ENCODE peak calls at places on chromosomes 12 and 14, in four cellular contexts. P is GM23338, Z is tibial nerve, I is astrocyte of the cerebellum. N is an unnamed sample.

GRCh38 chr12:9039397-9039977 is 50.1 kb downstream of the KLRG1 start:
- DNase-seq in P (peak; percentile 79), I (peak; percentile 11), Z (peak; percentile 42), N (no peak)

GRCh38 chr12:49367381-49368239 is at the start of gene SPATS2:
- DNase-seq in Z (peak; percentile 86), I (no peak), P (peak; percentile 97), N (peak; percentile 99)

GRCh38 chr12:101925935-101926334 is 48.6 kb downstream of the DRAM1 start:
- DNase-seq in Z (no peak), P (no peak), I (no peak), N (no peak)

GRCh38 chr14:63100597-63100996 is 55.3 kb upstream of the KCNH5 start:
- DNase-seq in I (no peak), P (no peak), Z (no peak), N (no peak)

GRCh38 chr12:98385636-98386035 is 129.8 kb upstream of the TMPO start:
- DNase-seq in P (no peak), Z (no peak), I (no peak), N (no peak)

GRCh38 chr12:16606201-16606849 is 363 bp upstream of the LMO3 start:
- DNase-seq in I (no peak), Z (peak; percentile 26), P (peak; percentile 86), N (peak; percentile 86)

GRCh38 chr12:109291531-109292341 is 17.3 kb downstream of the FOXN4 start:
- DNase-seq in P (peak; percentile 92), I (no peak), Z (no peak), N (no peak)

GRCh38 chr12:22334696-22335290 is at the start of gene ST8SIA1:
- DNase-seq in P (peak; percentile 77), I (no peak), Z (no peak), N (peak; percentile 23)

GRCh38 chr14:81400202-81400678 is at the start of gene STON2:
- DNase-seq in I (peak; percentile 55), P (no peak), Z (peak; percentile 46), N (peak; percentile 68)

GRCh38 chr12:3192221-3192620 is 115.0 kb downstream of the TSPAN9 start:
- DNase-seq in P (no peak), Z (no peak), I (no peak), N (no peak)

GRCh38 chr12:89571481-89572190 is 45.8 kb upstream of the POC1B start:
- DNase-seq in P (no peak), Z (no peak), I (peak; percentile 11), N (peak; percentile 16)

GRCh38 chr14:88518592-88519512 is 36.0 kb downstream of the PTPN21 start:
- DNase-seq in P (no peak), Z (no peak), I (peak; percentile 13), N (no peak)

GRCh38 chr12:49294086-49294803 is 702 bp upstream of the PRPH start:
- DNase-seq in Z (no peak), P (no peak), I (no peak), N (no peak)

GRCh38 chr14:49194067-49194466 is 392.1 kb downstream of the RPS29 start:
- DNase-seq in I (no peak), P (no peak), Z (no peak), N (peak; percentile 27)
- H3K4me3 ChIP-seq in I (no peak overlapping the region), P (no peak overlapping the region), Z (no peak overlapping the region), N (no peak overlapping the region)

GRCh38 chr12:76688627-76689026 is 75.3 kb upstream of the ZDHHC17 start:
- DNase-seq in P (peak; percentile 49), I (no peak), Z (no peak), N (no peak)

GRCh38 chr12:76694369-76694768 is 69.5 kb upstream of the ZDHHC17 start:
- DNase-seq in I (no peak), Z (no peak), P (no peak), N (no peak)

GRCh38 chr12:76696186-76696585 is 67.7 kb upstream of the ZDHHC17 start:
- DNase-seq in I (no peak), P (no peak), Z (no peak), N (no peak)

GRCh38 chr12:76688001-76688400 is 75.9 kb upstream of the ZDHHC17 start:
- DNase-seq in I (peak; percentile 35), Z (no peak), P (no peak), N (no peak)

DNA sequence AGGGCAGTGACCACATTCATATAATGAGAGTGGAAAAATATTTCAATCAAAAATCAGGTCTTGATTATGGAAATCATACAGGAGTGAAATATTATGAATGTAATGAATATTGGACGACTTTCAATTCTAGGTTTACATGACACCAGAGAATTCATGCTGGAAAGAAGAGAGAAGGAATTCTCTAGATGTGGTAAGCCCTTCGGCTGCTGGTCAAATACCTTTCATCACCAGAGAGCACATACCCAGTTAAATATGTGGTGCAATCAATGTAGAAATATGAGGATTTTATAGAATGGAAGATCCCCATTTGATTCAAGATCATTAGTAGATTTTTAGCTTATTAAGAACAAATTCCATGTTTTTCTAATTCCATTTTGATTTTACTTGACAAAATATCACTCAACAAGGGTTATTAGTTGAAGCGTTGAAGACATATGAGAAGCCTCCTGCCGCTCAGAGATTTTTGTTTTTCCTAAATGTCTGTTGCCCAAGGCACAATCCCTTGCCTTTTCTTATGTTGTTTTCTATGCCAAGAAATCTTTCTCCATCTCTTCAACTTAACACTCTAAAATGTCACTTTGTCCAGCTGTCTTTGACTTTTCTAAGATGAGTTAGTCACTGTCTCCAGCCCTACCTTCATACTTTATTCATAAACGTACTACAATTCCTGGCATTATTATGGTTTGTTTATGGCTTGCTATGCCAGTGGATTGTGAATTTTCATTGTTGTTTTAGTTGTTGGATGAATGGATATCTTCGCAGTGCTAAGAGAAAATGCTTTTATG is 72.8 kb upstream of the ZDHHC17 start:
- DNase-seq in I (peak; percentile 28), P (no peak), Z (no peak), N (no peak)
- H3K4me3 ChIP-seq in I (no peak overlapping the region), P (no peak overlapping the region), Z (no peak overlapping the region), N (no peak overlapping the region)

GRCh38 chr14:49581209-49581960 is 4.8 kb downstream of the RPS29 start:
- DNase-seq in P (no peak), Z (no peak), I (no peak), N (no peak)

GRCh38 chr14:49584058-49584457 is 2.1 kb downstream of the RPS29 start:
- DNase-seq in I (no peak), Z (no peak), P (no peak), N (no peak)

GRCh38 chr14:49581961-49582210 is 4.3 kb downstream of the RPS29 start:
- DNase-seq in I (no peak), Z (no peak), P (no peak), N (no peak)

GRCh38 chr14:49582211-49582977 is 3.8 kb downstream of the RPS29 start:
- DNase-seq in P (no peak), I (no peak), Z (no peak), N (no peak)

GRCh38 chr14:49583629-49584028 is 2.6 kb downstream of the RPS29 start:
- DNase-seq in P (no peak), Z (no peak), I (no peak), N (no peak)
- H3K4me3 ChIP-seq in P (peak overlapping the region; percentile 98), Z (no peak overlapping the region), I (no peak overlapping the region), N (no peak overlapping the region)

GRCh38 chr12:121791671-121792496 is 1.6 kb downstream of the RHOF start:
- DNase-seq in P (no peak), I (no peak), Z (no peak), N (no peak)
- H3K4me3 ChIP-seq in P (peak overlapping the region; percentile 83), I (no peak overlapping the region), Z (no peak overlapping the region), N (no peak overlapping the region)

GRCh38 chr14:90454041-90455000 is 57.5 kb downstream of the CALM1 start:
- DNase-seq in Z (peak; percentile 28), I (peak; percentile 13), P (peak; percentile 98), N (peak; percentile 24)
- H3K4me3 ChIP-seq in Z (peak overlapping the region; percentile 16), I (peak overlapping the region; percentile 24), P (peak overlapping the region; percentile 58), N (no peak overlapping the region)

GRCh38 chr14:105415481-105416428 is 3.9 kb upstream of the MTA1 start:
- DNase-seq in I (no peak), P (no peak), Z (no peak), N (no peak)
- H3K4me3 ChIP-seq in I (peak overlapping the region; percentile 39), P (peak overlapping the region; percentile 68), Z (peak overlapping the region; percentile 45), N (no peak overlapping the region)

N was measured in lower leg skin.